ENCODE peak calls at places on chromosomes 16 and 17, in five cellular contexts. B is left ventricle myocardium inferior, D is brain microvascular endothelial cell, I is HS-5, E is T-helper 2 cell. U is an unnamed sample.

GRCh38 chr17:882827-883585 is 96.6 kb downstream of the NXN start:
- DNase-seq in I (no peak), E (no peak), B (peak; percentile 78), D (peak; percentile 16), U (no peak)

GRCh38 chr16:52066951-52067350 is 480.0 kb downstream of the TOX3 start:
- DNase-seq in B (no peak), I (no peak), E (no peak), D (no peak), U (no peak)

GRCh38 chr16:55189975-55190636 is 133.9 kb upstream of the IRX6 start:
- DNase-seq in D (no peak), B (no peak), E (no peak), I (no peak), U (no peak)

GRCh38 chr16:83675136-83675535 is 132.6 kb upstream of the HSBP1 start:
- DNase-seq in D (no peak), B (no peak), E (no peak), I (no peak), U (no peak)

GRCh38 chr17:46822388-46822921 is 4.0 kb upstream of the WNT3 start:
- DNase-seq in I (no peak), D (no peak), E (peak; percentile 10), B (no peak), U (no peak)

GRCh38 chr16:28496844-28497243 is 2.4 kb downstream of the APOBR start:
- DNase-seq in D (no peak), B (no peak), E (no peak), I (no peak), U (no peak)

GRCh38 chr17:71176315-71176714 is 944.5 kb upstream of the SOX9 start:
- DNase-seq in D (no peak), I (no peak), B (no peak), E (no peak), U (no peak)

GRCh38 chr16:72468582-72468981 is 296.6 kb upstream of the PMFBP1 start:
- DNase-seq in E (no peak), I (no peak), B (no peak), D (peak; percentile 40), U (no peak)

GRCh38 chr17:10768766-10769383 is 35.0 kb downstream of the TMEM238L start:
- DNase-seq in I (no peak), B (no peak), D (no peak), E (no peak), U (no peak)

GRCh38 chr17:52604105-52604504 is 445.6 kb upstream of the CA10 start:
- DNase-seq in I (no peak), D (no peak), B (no peak), E (no peak), U (no peak)

GRCh38 chr16:20899503-20900298 is 457 bp downstream of the DCUN1D3 start:
- DNase-seq in I (no peak), B (peak; percentile 21), E (no peak), D (no peak), U (no peak)

GRCh38 chr17:45722161-45722560 is 62.0 kb upstream of the CRHR1 start:
- DNase-seq in D (no peak), E (no peak), I (no peak), B (no peak), U (no peak)

GRCh38 chr17:39756376-39757079 is 18.8 kb downstream of the GRB7 start:
- DNase-seq in E (no peak), I (no peak), D (no peak), B (no peak), U (no peak)

GRCh38 chr16:25367773-25368172 is 110.1 kb upstream of the ZKSCAN2 start:
- DNase-seq in D (no peak), B (no peak), I (no peak), E (no peak), U (no peak)

GRCh38 chr16:11052080-11052808 is 107.9 kb downstream of the CLEC16A start:
- DNase-seq in I (no peak), E (no peak), B (no peak), D (no peak), U (no peak)

GRCh38 chr17:32946375-32947135 is 18.6 kb downstream of the TMEM98 start:
- DNase-seq in E (no peak), I (no peak), B (no peak), D (no peak), U (no peak)

GRCh38 chr17:75823257-75824041 is 20.8 kb downstream of the UNC13D start:
- DNase-seq in I (no peak), B (no peak), D (no peak), E (no peak), U (no peak)

GRCh38 chr17:59149841-59150511 is 5.0 kb downstream of the SKA2 start:
- DNase-seq in I (no peak), E (no peak), D (no peak), B (no peak), U (no peak)

GRCh38 chr17:43967251-43967875 is 13.6 kb upstream of the PYY start:
- DNase-seq in I (no peak), B (no peak), D (no peak), E (no peak), U (no peak)

GRCh38 chr17:39016193-39017153 is 49.3 kb upstream of the FBXO47 start:
- DNase-seq in I (no peak), B (no peak), D (no peak), E (no peak), U (no peak)

GRCh38 chr17:66549312-66549705 is 246.9 kb downstream of the PRKCA start:
- DNase-seq in B (no peak), D (peak; percentile 49), E (no peak), I (peak; percentile 64), U (no peak)

GRCh38 chr16:4414187-4414909 is 2.0 kb downstream of the CORO7 start:
- DNase-seq in E (peak; percentile 79), I (no peak), B (no peak), D (no peak), U (no peak)

GRCh38 chr17:7867881-7868329 is 10.1 kb downstream of the CYB5D1 start:
- DNase-seq in I (no peak), B (no peak), E (no peak), D (no peak), U (no peak)

GRCh38 chr16:2282866-2283555 is 15.1 kb upstream of the RNPS1 start:
- DNase-seq in D (no peak), E (no peak), B (no peak), I (no peak), U (no peak)

GRCh38 chr17:6608321-6608720 is 32.2 kb downstream of the KIAA0753 start:
- DNase-seq in E (no peak), D (peak; percentile 14), I (no peak), B (no peak), U (peak; percentile 44)

GRCh38 chr17:49369089-49369488 is 7.0 kb upstream of the ZNF652 start:
- DNase-seq in I (no peak), D (no peak), B (no peak), E (no peak), U (no peak)

GRCh38 chr17:21377821-21378396 is 1.8 kb downstream of the KCNJ12 start:
- DNase-seq in B (no peak), E (no peak), I (no peak), D (no peak), U (no peak)

GRCh38 chr16:88922114-88922825 is 54.7 kb downstream of the CBFA2T3 start:
- DNase-seq in E (no peak), D (peak; percentile 13), B (peak; percentile 89), I (no peak), U (no peak)

GRCh38 chr17:74807925-74808324 is 31.8 kb upstream of the NAT9 start:
- DNase-seq in B (no peak), E (no peak), I (no peak), D (no peak), U (no peak)

GRCh38 chr17:17713839-17714238 is 32.6 kb downstream of the RAI1 start:
- DNase-seq in I (no peak), D (peak; percentile 55), B (peak; percentile 74), E (no peak), U (peak; percentile 84)